ENCODE peak calls at places on chromosomes 11 and 22, in four cellular contexts. O, W, X and E are unnamed samples.

GRCh38 chr11:44006882-44007495 is 40.8 kb upstream of the ACCSL start:
- DNase-seq in O (no peak), X (no peak), W (no peak), E (no peak)

GRCh38 chr11:61602775-61603569 is 22.1 kb upstream of the SYT7 start:
- DNase-seq in X (no peak), W (no peak), O (no peak), E (no peak)

GRCh38 chr11:4211991-4212390 is 117.4 kb downstream of the RRM1 start:
- DNase-seq in W (no peak), O (no peak), X (no peak), E (no peak)

GRCh38 chr11:1077417-1078119 is 2.9 kb downstream of the MUC2 start:
- DNase-seq in X (no peak), W (no peak), O (no peak), E (no peak)

GRCh38 chr11:74442601-74443000 is 24.7 kb downstream of the KCNE3 start:
- DNase-seq in W (peak), X (no peak), O (no peak), E (no peak)

GRCh38 chr11:63829823-63830489 is 9.0 kb upstream of the MARK2 start:
- DNase-seq in W (no peak), X (no peak), O (no peak), E (no peak)

GRCh38 chr11:122101625-122102291 is 14.3 kb downstream of the BLID start:
- DNase-seq in W (peak), X (no peak), O (peak), E (no peak)

GRCh38 chr11:92453055-92453454 is 228.4 kb downstream of the FAT3 start:
- DNase-seq in O (no peak), W (no peak), X (no peak), E (no peak)

GRCh38 chr22:38402204-38402603 is 52.8 kb downstream of the KCNJ4 start:
- DNase-seq in O (no peak), W (no peak), X (no peak), E (no peak)

GRCh38 chr11:112440518-112440917 is 179.9 kb upstream of the PLET1 start:
- DNase-seq in W (no peak), O (no peak), X (no peak), E (no peak)

GRCh38 chr22:39474351-39474991 is 17.7 kb downstream of the MGAT3 start:
- DNase-seq in O (no peak), W (no peak), X (no peak), E (no peak)

GRCh38 chr11:117875397-117876048 is 935 bp downstream of the FXYD6 start:
- DNase-seq in X (peak), O (no peak), W (no peak), E (peak)

GRCh38 chr11:87743002-87743401 is 432.2 kb downstream of the RAB38 start:
- DNase-seq in X (no peak), O (no peak), W (no peak), E (no peak)

GRCh38 chr11:81869337-81870065 is 864.2 kb downstream of the FAM181B start:
- DNase-seq in O (no peak), X (no peak), W (no peak), E (peak)

GRCh38 chr22:21991309-21991596 is 8.7 kb upstream of the TOP3B start:
- DNase-seq in O (no peak), X (no peak), W (no peak), E (no peak)

GRCh38 chr22:45290410-45290936 is 5.7 kb downstream of the UPK3A start:
- DNase-seq in O (no peak), W (no peak), X (peak), E (no peak)

GRCh38 chr11:73271936-73272679 is at the start of gene P2RY6:
- DNase-seq in X (no peak), W (peak), O (no peak), E (no peak)

GRCh38 chr11:36945384-36945783 is 347.3 kb upstream of the RAG2 start:
- DNase-seq in X (no peak), W (no peak), O (no peak), E (no peak)

GRCh38 chr11:107018902-107019493 is 722 bp upstream of the GUCY1A2 start:
- DNase-seq in O (peak), W (no peak), X (no peak), E (no peak)

GRCh38 chr11:10208045-10208674 is 85.9 kb downstream of the SBF2 start:
- DNase-seq in O (peak), X (peak), W (peak), E (peak)